ENCODE peak calls at places on chromosome 1, in nine cellular contexts. T is left ventricle myocardium inferior; F is left lung; W is CD8-positive, alpha-beta memory T cell; G is uterus; Y is brain microvascular endothelial cell; B is heart right ventricle; S is upper lobe of right lung; J is adrenal gland. X is an unnamed sample.
A peak's percentile ranks its signal among the peaks of the same experiment; 100 is the strongest.

GRCh38 chr1:113147826-113148225 is 74.8 kb downstream of the LRIG2 start:
- DNase-seq in F (no peak), Y (no peak), G (no peak), T (no peak), B (no peak), W (no peak), S (no peak), J (no peak), X (no peak)

GRCh38 chr1:62941780-62942179 is 157.8 kb downstream of the ATG4C start:
- DNase-seq in Y (no peak), F (no peak), G (no peak), B (no peak), T (no peak), S (no peak), J (peak; percentile 71), W (no peak), X (no peak)

GRCh38 chr1:231836227-231836893 is 209.8 kb downstream of the DISC1 start:
- DNase-seq in T (no peak), J (no peak), W (no peak), Y (no peak), F (no peak), B (no peak), S (no peak), G (no peak), X (peak; percentile 70)

GRCh38 chr1:199463521-199464127 is 563.9 kb upstream of the NR5A2 start:
- DNase-seq in S (no peak), B (no peak), J (no peak), W (no peak), G (no peak), T (no peak), F (no peak), Y (peak; percentile 78), X (peak; percentile 82)

GRCh38 chr1:63628607-63629006 is 35.4 kb downstream of the PGM1 start:
- DNase-seq in Y (no peak), W (no peak), F (no peak), S (no peak), J (no peak), B (no peak), T (no peak), G (no peak), X (no peak)

GRCh38 chr1:15994590-15995351 is 9.3 kb upstream of the SRARP start:
- DNase-seq in F (peak; percentile 56), W (peak; percentile 19), Y (peak; percentile 48), S (peak; percentile 83), G (peak; percentile 70), J (peak; percentile 75), T (peak; percentile 63), B (peak; percentile 46), X (peak; percentile 84)

GRCh38 chr1:56627636-56628039 is 17.5 kb upstream of the PRKAA2 start:
- DNase-seq in J (no peak), T (no peak), S (no peak), W (no peak), Y (peak; percentile 39), F (no peak), B (no peak), G (no peak), X (no peak)

GRCh38 chr1:236836157-236836556 is 41.1 kb downstream of the MTR start:
- DNase-seq in B (no peak), F (no peak), W (no peak), T (no peak), J (no peak), Y (no peak), G (no peak), S (no peak), X (no peak)

GRCh38 chr1:1144843-1145546 is 28.7 kb upstream of the TTLL10 start:
- DNase-seq in T (no peak), G (no peak), S (no peak), Y (no peak), F (no peak), W (no peak), J (no peak), B (no peak), X (no peak)

GRCh38 chr1:229620876-229621275 is 5.0 kb downstream of the TAF5L start:
- DNase-seq in G (no peak), Y (no peak), W (no peak), T (no peak), B (no peak), J (peak; percentile 26), F (no peak), S (no peak), X (peak; percentile 6)

GRCh38 chr1:174818014-174818616 is 181.6 kb upstream of the CACYBP start:
- DNase-seq in W (no peak), T (no peak), J (no peak), S (no peak), F (no peak), G (no peak), B (no peak), Y (no peak), X (no peak)

GRCh38 chr1:119659628-119660027 is 11.6 kb upstream of the ZNF697 start:
- DNase-seq in F (no peak), S (no peak), Y (no peak), J (peak; percentile 35), W (no peak), T (peak; percentile 46), B (peak; percentile 34), G (peak; percentile 62), X (no peak)

GRCh38 chr1:30085814-30086770 is 637.3 kb downstream of the MATN1 start:
- DNase-seq in Y (peak; percentile 26), F (peak; percentile 44), J (no peak), T (peak; percentile 55), W (no peak), S (peak; percentile 74), B (peak; percentile 41), G (peak; percentile 51), X (peak; percentile 97)

GRCh38 chr1:204929487-204930185 is 59.0 kb downstream of the NFASC start:
- DNase-seq in T (no peak), W (no peak), S (no peak), F (no peak), J (no peak), Y (no peak), G (no peak), B (no peak), X (peak; percentile 67)

GRCh38 chr1:36320291-36320758 is 3.1 kb downstream of the EVA1B start:
- DNase-seq in W (no peak), Y (no peak), J (no peak), T (no peak), S (no peak), B (no peak), G (peak; percentile 43), F (no peak), X (no peak)
- H3K4me3 ChIP-seq in W (no peak overlapping the region), Y (peak overlapping the region; percentile 79), J (no peak overlapping the region), T (peak overlapping the region; percentile 83), S (peak overlapping the region; percentile 78), B (peak overlapping the region; percentile 86), G (peak overlapping the region; percentile 68), F (peak overlapping the region; percentile 42), X (no peak overlapping the region)

DNA sequence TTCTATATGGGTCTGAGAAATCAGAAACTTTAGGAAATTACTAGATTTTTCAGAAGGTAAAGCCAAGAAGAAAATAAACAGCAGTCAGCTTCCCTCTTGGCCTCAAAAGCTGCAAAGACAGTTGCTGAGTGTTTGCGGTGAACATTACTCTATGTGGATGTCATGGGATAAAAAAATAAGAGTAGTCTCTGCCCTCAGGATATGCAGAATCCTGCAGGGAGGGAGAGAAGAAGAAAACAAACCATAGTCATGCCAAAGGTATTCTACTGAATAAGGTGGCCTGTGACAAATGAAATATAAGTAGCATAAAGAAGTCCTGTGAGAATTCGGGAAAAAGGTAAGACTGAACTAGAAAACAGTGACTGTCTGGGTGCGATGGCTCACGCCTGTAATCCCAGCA is 19.0 kb downstream of the YARS1 start:
- DNase-seq in B (no peak), G (no peak), F (no peak), Y (peak; percentile 73), J (no peak), S (no peak), T (no peak), W (no peak), X (no peak)
- H3K27ac ChIP-seq in B (no peak overlapping the region), G (no peak overlapping the region), F (no peak overlapping the region), Y (peak overlapping the region; percentile 92), J (no peak overlapping the region), S (no peak overlapping the region), T (no peak overlapping the region), W (no peak overlapping the region), X (no peak overlapping the region)

GRCh38 chr1:241639653-241640148 is 468 bp downstream of the CHML start:
- DNase-seq in T (peak; percentile 25), G (no peak), B (peak; percentile 19), J (peak; percentile 36), F (peak; percentile 48), W (no peak), S (peak; percentile 72), Y (peak; percentile 32), X (peak; percentile 84)

GRCh38 chr1:241637046-241637590 is 3.1 kb downstream of the CHML start:
- DNase-seq in Y (no peak), G (no peak), T (no peak), B (no peak), W (no peak), F (no peak), S (no peak), J (no peak), X (no peak)

GRCh38 chr1:241637604-241638003 is 2.6 kb downstream of the CHML start:
- DNase-seq in T (no peak), B (no peak), G (no peak), F (no peak), Y (no peak), J (no peak), W (no peak), S (no peak), X (no peak)

GRCh38 chr1:241639040-241639652 is 1.0 kb downstream of the CHML start:
- DNase-seq in Y (no peak), B (no peak), F (no peak), W (peak; percentile 23), T (no peak), J (no peak), G (no peak), S (no peak), X (no peak)

DNA sequence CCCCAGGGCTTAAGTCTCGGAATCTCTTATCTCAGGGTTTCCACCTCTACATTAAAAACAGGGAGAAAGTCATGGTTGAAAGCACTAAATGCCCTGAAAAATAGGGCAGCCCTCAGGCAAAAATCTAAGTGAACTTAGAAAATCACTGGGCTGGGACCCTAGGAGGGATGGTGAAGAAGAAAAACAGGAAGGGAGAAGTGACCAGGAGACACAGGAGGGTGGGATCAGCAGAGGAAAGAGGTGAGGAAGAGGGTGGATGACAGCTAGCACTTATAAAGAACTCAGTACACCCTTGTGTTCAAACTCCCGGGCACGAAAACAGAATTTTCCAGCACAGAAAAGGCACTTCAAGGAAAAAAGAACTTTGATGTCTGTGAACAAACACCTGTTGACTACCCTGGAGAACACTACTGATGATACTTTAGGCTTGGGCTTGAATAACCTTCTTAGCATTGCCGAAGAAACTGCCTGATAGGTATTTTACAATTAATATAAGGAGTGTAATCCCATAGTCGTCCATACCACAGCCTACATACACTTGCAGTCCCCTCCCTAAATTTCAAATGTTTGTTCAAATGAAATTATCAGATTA is 2.0 kb downstream of the CHML start:
- DNase-seq in J (no peak), F (no peak), Y (no peak), W (no peak), B (no peak), G (no peak), T (no peak), S (no peak), X (no peak)
- H3K4me3 ChIP-seq in J (no peak overlapping the region), F (no peak overlapping the region), Y (peak overlapping the region; percentile 27), W (peak overlapping the region; percentile 21), B (no peak overlapping the region), G (no peak overlapping the region), T (no peak overlapping the region), S (peak overlapping the region; percentile 82), X (peak overlapping the region; percentile 83)

DNA sequence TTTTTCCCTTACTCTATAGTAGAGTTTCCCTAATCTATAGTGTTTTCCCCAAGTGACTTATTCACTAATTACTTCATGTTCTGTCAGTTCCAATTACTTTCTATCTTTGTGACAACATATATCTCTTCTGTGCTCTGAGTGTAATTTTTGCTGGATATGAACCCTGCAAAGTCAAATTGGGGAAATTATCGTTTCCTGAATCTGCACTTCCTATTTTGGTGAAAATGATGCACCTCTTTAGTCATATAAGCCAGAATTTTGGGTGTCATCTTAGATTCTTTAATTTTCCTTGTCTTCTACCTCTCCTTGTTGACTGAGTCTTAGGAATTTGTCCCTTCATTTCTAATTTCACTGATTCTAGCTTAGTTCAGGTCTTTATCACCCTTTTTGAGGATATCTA is 33.4 kb upstream of the PRKACB start:
- DNase-seq in Y (no peak), G (no peak), B (no peak), F (no peak), T (no peak), W (no peak), S (no peak), J (no peak), X (no peak)
- H3K27ac ChIP-seq in Y (no peak overlapping the region), G (no peak overlapping the region), B (no peak overlapping the region), F (no peak overlapping the region), T (no peak overlapping the region), W (no peak overlapping the region), S (no peak overlapping the region), J (no peak overlapping the region), X (no peak overlapping the region)

X was measured in endodermal cell.